ENCODE peak calls at places on chromosomes 16 and 17, in seven cellular contexts. V, S, R, Q, H, O and C are unnamed samples.

GRCh38 chr17:66200685-66201092 is 8.8 kb upstream of the CEP112 start:
- DNase-seq in V (peak), S (peak), R (peak), Q (peak), H (peak), O (no peak), C (peak)

GRCh38 chr16:46691720-46692119 is 2.3 kb downstream of the ORC6 start:
- DNase-seq in V (no peak), S (no peak), R (no peak), Q (no peak), H (no peak), O (no peak), C (no peak)

GRCh38 chr17:6599364-6599763 is 41.1 kb downstream of the KIAA0753 start:
- DNase-seq in V (no peak), S (no peak), R (no peak), Q (peak), H (no peak), O (no peak), C (peak)

GRCh38 chr17:15452746-15453145 is 14.7 kb downstream of the CDRT4 start:
- DNase-seq in V (no peak), S (no peak), R (no peak), Q (no peak), H (no peak), O (no peak), C (no peak)

GRCh38 chr17:71519285-71519684 is 601.5 kb upstream of the SOX9 start:
- DNase-seq in V (no peak), S (no peak), R (no peak), Q (no peak), H (no peak), O (no peak), C (no peak)

GRCh38 chr16:4409081-4409932 is 7.1 kb downstream of the CORO7 start:
- DNase-seq in V (no peak), S (no peak), R (peak), Q (no peak), H (peak), O (no peak), C (no peak)

GRCh38 chr17:56902350-56902749 is 11.5 kb downstream of the TRIM25 start:
- DNase-seq in V (no peak), S (no peak), R (no peak), Q (no peak), H (no peak), O (no peak), C (no peak)

GRCh38 chr17:17900615-17901520 is 64.1 kb upstream of the SREBF1 start:
- DNase-seq in V (peak), S (peak), R (no peak), Q (no peak), H (peak), O (no peak), C (no peak)

GRCh38 chr17:27354051-27354490 is 60.2 kb downstream of the WSB1 start:
- DNase-seq in V (no peak), S (no peak), R (no peak), Q (no peak), H (no peak), O (no peak), C (no peak)

GRCh38 chr16:31876955-31877828 is 3.6 kb downstream of the ZNF267 start:
- DNase-seq in V (peak), S (no peak), R (no peak), Q (no peak), H (no peak), O (peak), C (no peak)

GRCh38 chr16:77414752-77415231 is 20.0 kb downstream of the ADAMTS18 start:
- DNase-seq in V (no peak), S (no peak), R (no peak), Q (no peak), H (no peak), O (no peak), C (no peak)

GRCh38 chr17:733743-734142 is 1.3 kb downstream of the TLCD3A start:
- DNase-seq in V (no peak), S (no peak), R (no peak), Q (no peak), H (no peak), O (no peak), C (no peak)

GRCh38 chr17:5203908-5204294 is 12.2 kb upstream of the ZNF594 start:
- DNase-seq in V (no peak), S (no peak), R (no peak), Q (no peak), H (no peak), O (no peak), C (peak)

GRCh38 chr16:88599092-88599733 is 29.0 kb downstream of the ZC3H18 start:
- DNase-seq in V (no peak), S (no peak), R (no peak), Q (no peak), H (no peak), O (no peak), C (no peak)

GRCh38 chr16:86066755-86067154 is 167.8 kb downstream of the IRF8 start:
- DNase-seq in V (no peak), S (no peak), R (no peak), Q (no peak), H (no peak), O (no peak), C (no peak)

GRCh38 chr17:56937688-56938087 is 23.2 kb downstream of the COIL start:
- DNase-seq in V (no peak), S (no peak), R (no peak), Q (peak), H (no peak), O (no peak), C (no peak)

GRCh38 chr16:28058839-28059589 is 4.5 kb downstream of the GSG1L start:
- DNase-seq in V (no peak), S (no peak), R (no peak), Q (peak), H (no peak), O (no peak), C (no peak)

GRCh38 chr16:72797606-72798005 is 250.3 kb downstream of the ZFHX3 start:
- DNase-seq in V (no peak), S (no peak), R (no peak), Q (no peak), H (no peak), O (no peak), C (no peak)

GRCh38 chr16:68263559-68264127 is 683 bp upstream of the SLC7A6 start:
- DNase-seq in V (no peak), S (no peak), R (no peak), Q (no peak), H (no peak), O (no peak), C (no peak)

GRCh38 chr17:59155439-59156177 is at the start of gene PRR11:
- DNase-seq in V (peak), S (peak), R (peak), Q (peak), H (peak), O (no peak), C (peak)

GRCh38 chr16:70735141-70735979 is 49.5 kb upstream of the MTSS2 start:
- DNase-seq in V (peak), S (no peak), R (no peak), Q (no peak), H (no peak), O (no peak), C (no peak)

GRCh38 chr17:72539981-72540897 is 419.4 kb downstream of the SOX9 start:
- DNase-seq in V (peak), S (peak), R (peak), Q (peak), H (peak), O (no peak), C (peak)

GRCh38 chr17:21041753-21042433 is 918 bp downstream of the USP22 start:
- DNase-seq in V (peak), S (peak), R (peak), Q (peak), H (peak), O (no peak), C (no peak)

GRCh38 chr16:88062341-88062861 is 111.2 kb downstream of the BANP start:
- DNase-seq in V (no peak), S (no peak), R (no peak), Q (no peak), H (peak), O (no peak), C (no peak)

GRCh38 chr16:53080345-53081031 is 25.7 kb downstream of the CHD9 start:
- DNase-seq in V (no peak), S (no peak), R (no peak), Q (no peak), H (peak), O (no peak), C (peak)

GRCh38 chr16:87332150-87332549 is 15.0 kb upstream of the C16orf95 start:
- DNase-seq in V (no peak), S (no peak), R (no peak), Q (no peak), H (no peak), O (no peak), C (no peak)

GRCh38 chr17:8155341-8156173 is 3.4 kb upstream of the PER1 start:
- DNase-seq in V (no peak), S (no peak), R (no peak), Q (no peak), H (no peak), O (no peak), C (peak)

GRCh38 chr16:14401839-14402115 is 228.3 kb downstream of the PARN start:
- DNase-seq in V (no peak), S (no peak), R (no peak), Q (no peak), H (no peak), O (no peak), C (no peak)

GRCh38 chr16:53960954-53961616 is 257.1 kb downstream of the FTO start:
- DNase-seq in V (no peak), S (no peak), R (no peak), Q (no peak), H (peak), O (no peak), C (no peak)

GRCh38 chr17:2157081-2157480 is 102.2 kb downstream of the HIC1 start:
- DNase-seq in V (no peak), S (no peak), R (no peak), Q (no peak), H (no peak), O (no peak), C (no peak)
- TF ChIP-seq JUND in V (no peak), S (no peak), R (no peak), Q (no peak), H (no peak), O (no peak), C (no peak)

GRCh38 chr16:12496181-12496580 is 307.5 kb downstream of the CPPED1 start:
- DNase-seq in V (no peak), S (no peak), R (no peak), Q (no peak), H (no peak), O (no peak), C (no peak)
- TF ChIP-seq JUND in V (no peak), S (no peak), R (no peak), Q (no peak), H (no peak), O (no peak), C (no peak)

GRCh38 chr16:66471696-66472393 is 44.8 kb downstream of the BEAN1 start:
- DNase-seq in V (peak), S (no peak), R (no peak), Q (no peak), H (no peak), O (no peak), C (no peak)
- TF ChIP-seq JUND in V (no peak), S (no peak), R (no peak), Q (no peak), H (no peak), O (no peak), C (no peak)

GRCh38 chr17:41785091-41785875 is 1.2 kb downstream of the JUP start:
- DNase-seq in V (no peak), S (no peak), R (peak), Q (peak), H (peak), O (no peak), C (peak)
- TF ChIP-seq JUND in V (no peak), S (no peak), R (peak), Q (no peak), H (no peak), O (no peak), C (no peak)

GRCh38 chr17:42708588-42708987 is 26.3 kb downstream of the CNTNAP1 start:
- DNase-seq in V (no peak), S (no peak), R (no peak), Q (no peak), H (no peak), O (no peak), C (no peak)
- TF ChIP-seq JUND in V (no peak), S (no peak), R (no peak), Q (no peak), H (no peak), O (no peak), C (no peak)

GRCh38 chr17:49382556-49382955 is 20.5 kb upstream of the ZNF652 start:
- DNase-seq in V (no peak), S (no peak), R (no peak), Q (no peak), H (no peak), O (no peak), C (no peak)
- TF ChIP-seq JUND in V (no peak), S (no peak), R (no peak), Q (no peak), H (no peak), O (no peak), C (no peak)

DNA sequence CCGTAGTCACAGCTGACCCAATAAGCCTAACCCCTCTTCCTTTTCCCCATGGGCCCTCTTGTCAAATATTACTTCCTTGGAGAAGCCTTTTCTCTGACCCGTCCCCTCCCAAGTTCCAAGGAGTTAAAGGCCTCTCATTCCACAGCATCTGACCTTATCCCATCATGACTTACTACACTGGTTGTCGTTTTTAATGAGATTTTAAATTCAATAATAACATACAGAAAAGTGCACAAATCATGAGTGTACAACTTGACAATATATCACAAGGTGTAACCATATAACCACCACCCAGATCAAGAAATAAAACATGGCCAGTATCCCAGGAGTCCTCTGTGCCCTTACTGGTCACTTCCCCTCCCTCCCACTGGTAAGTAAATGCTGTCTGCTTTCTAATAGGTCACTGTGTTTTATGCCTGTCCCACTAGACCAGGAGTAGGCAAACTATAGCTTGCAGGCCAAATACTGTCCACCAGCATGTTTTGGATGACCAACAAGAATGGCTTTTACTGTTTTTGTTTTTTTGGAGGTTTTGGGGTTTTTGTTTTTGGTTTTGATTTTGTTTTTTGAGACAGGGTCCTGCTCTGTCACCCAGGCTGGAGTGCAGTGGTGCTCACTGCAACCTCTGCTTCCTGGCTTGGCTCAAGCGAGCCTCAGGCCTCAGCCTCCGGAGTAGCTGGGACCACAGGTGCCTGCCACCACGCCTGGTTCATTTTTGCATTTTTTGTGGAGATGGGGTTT is 1.2 kb upstream of the FDXR start:
- DNase-seq in V (peak), S (peak), R (no peak), Q (peak), H (peak), O (no peak), C (no peak)
- TF ChIP-seq JUND in V (no peak), S (no peak), R (no peak), Q (no peak), H (no peak), O (no peak), C (no peak)

GRCh38 chr17:81165246-81166032 is at the start of gene PVALEF:
- DNase-seq in V (peak), S (no peak), R (peak), Q (no peak), H (no peak), O (no peak), C (peak)
- TF ChIP-seq JUND in V (peak), S (no peak), R (no peak), Q (no peak), H (no peak), O (no peak), C (no peak)

DNA sequence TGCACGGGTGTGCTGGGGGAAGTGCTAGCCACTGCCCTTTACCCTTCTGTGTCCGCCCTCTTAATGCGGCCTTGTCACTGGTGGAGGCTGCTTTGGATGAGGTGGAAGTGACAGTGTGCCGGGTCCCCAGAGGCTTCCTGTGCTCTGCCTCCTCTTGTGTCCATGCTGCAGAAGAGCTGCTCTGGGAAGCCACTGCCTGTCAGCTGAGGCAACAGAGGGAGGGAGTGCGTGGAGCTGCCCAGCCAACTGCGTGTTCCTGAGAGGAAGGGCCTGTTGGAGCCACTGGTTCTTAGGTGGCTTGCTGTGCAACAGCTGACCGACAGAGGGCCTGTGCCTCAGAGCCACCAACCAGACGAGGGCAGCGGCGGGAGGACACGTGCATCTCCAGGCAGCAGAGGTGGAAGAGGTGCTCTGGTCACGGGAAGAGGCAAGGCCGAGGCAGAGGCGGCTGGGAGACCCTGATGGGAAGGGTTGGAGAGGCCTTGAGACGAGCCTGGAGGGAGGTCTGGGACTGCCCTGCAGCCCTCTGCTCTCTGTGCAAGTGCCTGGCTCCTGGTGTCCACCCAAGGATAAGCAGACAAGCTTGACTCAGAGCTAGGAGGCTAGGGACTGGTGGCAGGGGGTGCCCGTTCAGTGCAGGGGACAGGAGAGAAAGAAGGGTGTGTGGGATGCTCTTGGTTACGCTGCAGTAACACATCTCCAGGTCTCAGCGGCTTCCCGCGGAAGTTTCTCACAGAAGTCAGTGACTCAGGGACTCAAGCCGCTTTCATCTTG is 25.4 kb downstream of the B9D1 start:
- DNase-seq in V (peak), S (no peak), R (no peak), Q (no peak), H (no peak), O (no peak), C (peak)
- TF ChIP-seq JUND in V (no peak), S (no peak), R (no peak), Q (no peak), H (no peak), O (no peak), C (no peak)